ENCODE peak calls at places on chromosome 20, in seven cellular contexts. G is HCT116, Z is coronary artery, D is brain microvascular endothelial cell, N is lung, A is fibroblast of pulmonary artery, E is cardiac fibroblast. V is an unnamed sample.

GRCh38 chr20:58568441-58568931 is 53.3 kb upstream of the APCDD1L start:
- DNase-seq in G (no peak), Z (no peak), D (no peak), N (no peak), A (no peak), E (no peak), V (no peak)

GRCh38 chr20:58287638-58288037 is 21.9 kb upstream of the RAB22A start:
- DNase-seq in G (no peak), Z (no peak), D (no peak), N (no peak), A (peak), E (peak), V (no peak)

GRCh38 chr20:59333928-59334327 is 33.5 kb downstream of the EDN3 start:
- DNase-seq in G (no peak), Z (no peak), D (no peak), N (no peak), A (no peak), E (no peak), V (no peak)

GRCh38 chr20:11324990-11325389 is 592.7 kb upstream of the BTBD3 start:
- DNase-seq in G (no peak), Z (no peak), D (no peak), N (no peak), A (no peak), E (no peak), V (no peak)

GRCh38 chr20:58407201-58407873 is 18.3 kb downstream of the VAPB start:
- DNase-seq in G (no peak), Z (no peak), D (no peak), N (no peak), A (peak), E (peak), V (no peak)

GRCh38 chr20:10619427-10619826 is 54.4 kb downstream of the JAG1 start:
- DNase-seq in G (peak), Z (no peak), D (peak), N (no peak), A (peak), E (peak), V (peak)

GRCh38 chr20:34082232-34082887 is 29.7 kb downstream of the EIF2S2 start:
- DNase-seq in G (no peak), Z (no peak), D (no peak), N (no peak), A (no peak), E (no peak), V (no peak)

GRCh38 chr20:46964299-46965123 is 69.9 kb downstream of the EYA2 start:
- DNase-seq in G (no peak), Z (no peak), D (no peak), N (no peak), A (no peak), E (no peak), V (no peak)

GRCh38 chr20:51636123-51636522 is 93.6 kb upstream of the NFATC2 start:
- DNase-seq in G (peak), Z (no peak), D (peak), N (no peak), A (peak), E (no peak), V (no peak)

GRCh38 chr20:51525241-51526104 is 17.0 kb downstream of the NFATC2 start:
- DNase-seq in G (no peak), Z (no peak), D (no peak), N (no peak), A (no peak), E (no peak), V (no peak)

GRCh38 chr20:51760905-51761544 is 7.2 kb downstream of the ATP9A start:
- DNase-seq in G (no peak), Z (no peak), D (peak), N (no peak), A (peak), E (peak), V (peak)

GRCh38 chr20:45890997-45891983 is at the start of the genes CTSA and NEURL2:
- DNase-seq in G (peak), Z (peak), D (peak), N (peak), A (peak), E (peak), V (peak)

GRCh38 chr20:35615667-35616464 is at the start of gene SPAG4:
- DNase-seq in G (no peak), Z (peak), D (peak), N (peak), A (peak), E (peak), V (peak)

GRCh38 chr20:40719330-40719729 is 30.3 kb upstream of the MAFB start:
- DNase-seq in G (no peak), Z (no peak), D (no peak), N (no peak), A (no peak), E (no peak), V (no peak)
- H3K4me3 ChIP-seq in G (no peak), Z (no peak), D (no peak), N (no peak), A (no peak), E (no peak), V (no peak)

GRCh38 chr20:49545572-49545971 is 22.4 kb downstream of the PTGIS start:
- DNase-seq in G (no peak), Z (no peak), D (no peak), N (no peak), A (no peak), E (no peak), V (no peak)
- TF ChIP-seq CTCF in G (peak), Z (no peak), D (peak), N (no peak), A (peak), E (peak), V (no peak)

GRCh38 chr20:31713312-31714049 is 9.2 kb downstream of the BCL2L1 start:
- DNase-seq in G (peak), Z (peak), D (peak), N (peak), A (peak), E (peak), V (peak)
- H3K4me3 ChIP-seq in G (peak), Z (peak), D (peak), N (no peak), A (peak), E (no peak), V (peak)

GRCh38 chr20:37995856-37996625 is 37.2 kb downstream of the TTI1 start:
- DNase-seq in G (no peak), Z (no peak), D (no peak), N (no peak), A (no peak), E (no peak), V (no peak)

GRCh38 chr20:37990571-37991151 is 42.6 kb downstream of the TTI1 start:
- DNase-seq in G (no peak), Z (no peak), D (peak), N (peak), A (peak), E (peak), V (no peak)

GRCh38 chr20:37994512-37994911 is 38.7 kb downstream of the TTI1 start:
- DNase-seq in G (no peak), Z (no peak), D (peak), N (peak), A (peak), E (peak), V (peak)

GRCh38 chr20:37991506-37992302 is 41.6 kb downstream of the TTI1 start:
- DNase-seq in G (no peak), Z (no peak), D (no peak), N (no peak), A (no peak), E (no peak), V (no peak)

DNA sequence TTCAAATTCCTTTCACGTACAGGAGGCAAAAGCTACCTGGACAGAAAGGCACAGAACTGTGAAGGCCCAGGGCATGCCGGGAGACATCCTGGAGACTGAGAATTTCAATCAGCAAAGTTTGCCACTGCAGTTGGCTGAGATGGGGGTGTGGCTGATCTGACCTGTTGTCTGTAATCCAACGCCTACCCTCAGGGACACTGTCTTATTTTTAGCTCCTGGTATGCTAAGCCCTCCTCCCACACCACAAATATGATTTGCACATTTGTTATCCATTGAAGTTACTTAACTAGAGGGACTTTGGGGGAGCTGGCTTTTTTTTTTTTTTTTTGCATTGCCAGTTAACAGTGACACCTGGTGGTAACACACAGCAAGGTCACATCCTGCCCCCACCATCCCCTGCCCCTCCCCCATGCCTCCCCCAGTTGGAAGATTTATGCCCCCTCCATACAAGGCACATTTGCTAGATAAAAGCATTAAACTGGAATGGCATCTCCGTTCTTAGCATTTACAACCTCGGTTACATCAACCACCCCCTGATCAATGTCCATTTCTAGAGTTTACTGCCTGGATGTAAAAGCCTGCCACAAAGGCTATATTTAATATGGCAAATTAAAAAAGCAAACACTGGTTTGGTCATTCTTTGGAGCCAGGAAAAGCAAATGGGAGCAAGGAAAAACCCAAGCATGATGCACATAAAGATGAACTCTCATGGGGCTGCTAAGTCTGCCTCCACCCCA is 40.3 kb downstream of the TTI1 start:
- DNase-seq in G (no peak), Z (no peak), D (peak), N (peak), A (peak), E (peak), V (peak)
- TF ChIP-seq CTCF in G (peak), Z (peak), D (peak), N (peak), A (peak), E (peak), V (peak)

GRCh38 chr20:62387993-62388635 is 1.2 kb downstream of the RPS21 start:
- DNase-seq in G (no peak), Z (no peak), D (no peak), N (no peak), A (no peak), E (no peak), V (no peak)

GRCh38 chr20:62390306-62391164 is 3.6 kb downstream of the RPS21 start:
- DNase-seq in G (no peak), Z (no peak), D (no peak), N (no peak), A (no peak), E (no peak), V (no peak)

GRCh38 chr20:62387219-62387913 is 463 bp downstream of the RPS21 start:
- DNase-seq in G (no peak), Z (no peak), D (no peak), N (no peak), A (no peak), E (no peak), V (no peak)

GRCh38 chr20:62389601-62390087 is 2.7 kb downstream of the RPS21 start:
- DNase-seq in G (no peak), Z (no peak), D (no peak), N (no peak), A (no peak), E (no peak), V (no peak)

GRCh38 chr20:62388839-62389600 is 2.1 kb downstream of the RPS21 start:
- DNase-seq in G (no peak), Z (no peak), D (no peak), N (no peak), A (no peak), E (no peak), V (no peak)
- H3K4me3 ChIP-seq in G (peak), Z (no peak), D (peak), N (no peak), A (no peak), E (no peak), V (no peak)

GRCh38 chr20:13644010-13644409 is 5.3 kb upstream of the TASP1 start:
- DNase-seq in G (no peak), Z (no peak), D (no peak), N (no peak), A (peak), E (peak), V (peak)

GRCh38 chr20:13638162-13638495 is 603 bp downstream of the TASP1 start:
- DNase-seq in G (no peak), Z (no peak), D (no peak), N (no peak), A (no peak), E (peak), V (no peak)

DNA sequence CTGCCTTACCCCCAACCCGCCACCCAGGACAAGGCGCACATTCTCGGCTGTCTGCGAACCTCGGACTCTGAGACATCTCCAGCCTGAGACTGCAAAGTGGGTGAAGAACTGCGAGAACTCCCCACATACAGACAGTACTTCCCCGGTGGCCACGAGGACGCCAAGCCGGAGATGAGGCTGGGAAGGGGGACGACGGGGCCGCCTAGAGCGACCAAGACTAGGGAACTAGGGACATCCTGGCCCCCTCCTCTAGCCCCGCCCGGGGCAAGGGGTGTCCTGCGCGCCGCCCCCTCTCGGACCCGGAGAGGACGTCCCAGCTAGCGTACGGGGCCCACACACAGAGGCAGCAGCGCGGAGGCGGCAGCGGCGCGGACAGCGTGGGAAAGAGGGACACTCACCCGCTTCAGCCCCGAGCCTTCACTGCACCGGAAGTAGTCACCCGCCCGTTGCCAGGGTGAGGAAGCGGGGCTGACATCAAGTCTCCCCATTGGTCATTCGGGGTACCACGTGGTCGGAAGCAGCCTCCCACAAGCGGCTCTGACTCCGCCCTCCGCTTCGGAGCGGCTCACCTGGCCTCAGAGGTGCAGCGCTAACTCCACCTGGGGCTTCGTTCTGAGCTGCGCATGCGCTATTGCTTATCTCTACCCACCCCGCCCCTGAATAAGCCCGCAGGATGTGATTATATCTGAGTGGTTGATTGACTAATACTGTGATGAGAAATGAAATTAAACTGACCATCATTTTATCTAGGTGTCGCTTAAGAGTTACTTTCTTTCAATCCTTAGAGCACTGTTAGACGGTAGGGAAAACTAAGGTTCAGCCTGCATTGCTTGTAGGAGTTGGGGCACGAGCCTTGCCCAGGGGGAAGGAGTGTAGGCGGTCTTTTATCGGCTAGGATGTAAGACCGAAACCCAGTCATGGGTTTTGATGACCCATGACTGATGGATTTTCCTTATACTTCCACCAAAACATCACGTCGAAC is at the start of gene TASP1:
- DNase-seq in G (peak), Z (peak), D (peak), N (peak), A (peak), E (peak), V (peak)
- TF ChIP-seq CTCF in G (no peak), Z (no peak), D (no peak), N (no peak), A (no peak), E (no peak), V (no peak)

GRCh38 chr20:17229256-17229655 is 2.4 kb downstream of the PCSK2 start:
- DNase-seq in G (no peak), Z (no peak), D (no peak), N (no peak), A (no peak), E (no peak), V (no peak)

GRCh38 chr20:17227669-17228623 is 1.1 kb downstream of the PCSK2 start:
- DNase-seq in G (no peak), Z (no peak), D (no peak), N (no peak), A (no peak), E (no peak), V (no peak)

GRCh38 chr20:17226410-17227198 is at the start of gene PCSK2:
- DNase-seq in G (no peak), Z (no peak), D (peak), N (peak), A (peak), E (peak), V (peak)

GRCh38 chr20:17227199-17227535 is 327 bp downstream of the PCSK2 start:
- DNase-seq in G (no peak), Z (no peak), D (no peak), N (no peak), A (no peak), E (no peak), V (no peak)

DNA sequence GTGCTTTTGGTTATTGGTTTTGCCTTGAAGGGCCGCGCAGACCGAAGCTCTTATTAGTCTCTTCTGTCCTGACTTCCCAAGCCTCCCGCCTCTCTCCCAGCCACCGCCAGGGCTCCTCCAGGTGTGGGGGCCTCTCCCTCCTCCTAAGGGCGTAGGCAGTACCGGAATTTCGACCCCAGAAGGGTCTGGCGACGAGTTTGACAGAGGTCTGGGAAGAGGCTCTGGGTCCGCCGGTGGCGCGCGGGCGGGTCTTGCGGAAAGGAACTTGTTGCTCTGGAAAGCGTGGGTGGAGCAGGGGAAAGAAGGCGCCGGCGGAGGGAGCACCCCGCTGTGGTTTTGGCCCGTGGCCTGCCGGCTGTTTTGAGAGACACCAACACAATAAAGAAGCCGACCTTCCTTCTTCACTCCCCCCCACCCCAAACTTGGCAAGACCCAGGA is 1.8 kb downstream of the PCSK2 start:
- DNase-seq in G (no peak), Z (no peak), D (no peak), N (no peak), A (no peak), E (no peak), V (no peak)
- H3K4me3 ChIP-seq in G (no peak), Z (no peak), D (no peak), N (no peak), A (no peak), E (no peak), V (no peak)

V was measured in astrocyte of the cerebellum.